ENCODE peak calls at places on chromosome 11, in four cellular contexts. G, L, X and R are unnamed samples.

GRCh38 chr11:64644348-64645242 is 53.6 kb downstream of the SLC22A12 start:
- DNase-seq in G (no peak), L (no peak), X (peak; percentile 48), R (no peak)

GRCh38 chr11:128624269-128625170 is 37.2 kb upstream of the ETS1 start:
- DNase-seq in G (peak; percentile 34), L (peak; percentile 44), X (no peak), R (peak; percentile 66)

GRCh38 chr11:114358711-114359110 is 41.6 kb downstream of the C11orf71 start:
- DNase-seq in G (peak; percentile 17), L (no peak), X (no peak), R (no peak)

GRCh38 chr11:84289381-84289906 is 1003.3 kb upstream of the CCDC90B start:
- DNase-seq in G (no peak), L (no peak), X (no peak), R (no peak)

GRCh38 chr11:115745545-115746265 is 241.5 kb upstream of the CADM1 start:
- DNase-seq in G (no peak), L (no peak), X (no peak), R (no peak)

GRCh38 chr11:19525714-19526113 is 186.9 kb upstream of the NAV2 start:
- DNase-seq in G (no peak), L (no peak), X (no peak), R (no peak)

GRCh38 chr11:134527382-134528243 is 115.6 kb upstream of the B3GAT1 start:
- DNase-seq in G (no peak), L (no peak), X (no peak), R (no peak)

GRCh38 chr11:33687733-33688479 is 12.7 kb downstream of the C11orf91 start:
- DNase-seq in G (peak; percentile 79), L (no peak), X (peak; percentile 70), R (no peak)

GRCh38 chr11:117457031-117457785 is 129.6 kb downstream of the CEP164 start:
- DNase-seq in G (no peak), L (no peak), X (no peak), R (no peak)